ENCODE peak calls at places on chromosome 6, in eight cellular contexts. B is fibroblast of lung, N is Peyer's patch, M is IMR-90, G is breast epithelium, P is neural progenitor cell, T is heart right ventricle, I is hepatocyte. F is an unnamed sample.

GRCh38 chr6:81838724-81839425 is 86.4 kb upstream of the TENT5A start:
- DNase-seq in P (no peak), I (no peak), B (no peak), G (no peak), M (no peak), T (no peak), N (no peak), F (no peak)

GRCh38 chr6:105294129-105294528 is 108.8 kb downstream of the PREP start:
- DNase-seq in M (no peak), G (no peak), I (no peak), B (no peak), P (no peak), T (no peak), N (no peak), F (no peak)

GRCh38 chr6:141415896-141416295 is 716.8 kb upstream of the GJE1 start:
- DNase-seq in I (no peak), B (no peak), P (no peak), T (no peak), N (no peak), G (no peak), M (peak), F (no peak)

GRCh38 chr6:90424580-90424979 is 127.9 kb upstream of the BACH2 start:
- DNase-seq in T (no peak), I (no peak), B (no peak), M (no peak), G (no peak), P (no peak), N (no peak), F (no peak)

GRCh38 chr6:100465701-100466409 is 1.1 kb upstream of the SIM1 start:
- DNase-seq in G (no peak), N (no peak), M (no peak), P (peak), B (no peak), T (no peak), I (no peak), F (no peak)

GRCh38 chr6:116847234-116847633 is 18.4 kb upstream of the GPRC6A start:
- DNase-seq in I (peak), P (no peak), T (no peak), G (no peak), M (peak), B (peak), N (no peak), F (no peak)

GRCh38 chr6:125985967-125986294 is 409 bp upstream of the TRMT11 start:
- DNase-seq in I (no peak), B (no peak), T (no peak), N (no peak), M (no peak), P (no peak), G (no peak), F (no peak)

GRCh38 chr6:1393641-1394283 is 4.4 kb downstream of the FOXF2 start:
- DNase-seq in M (no peak), I (no peak), P (peak), B (no peak), N (no peak), G (no peak), T (no peak), F (no peak)

GRCh38 chr6:52610745-52611355 is 34.0 kb upstream of the TRAM2 start:
- DNase-seq in P (no peak), M (peak), T (no peak), I (peak), N (no peak), G (no peak), B (peak), F (no peak)

GRCh38 chr6:16760536-16761468 is at the start of gene ATXN1:
- DNase-seq in P (peak), N (peak), M (peak), G (peak), B (no peak), I (peak), T (peak), F (peak)

GRCh38 chr6:87558446-87558845 is 31.3 kb downstream of the RARS2 start:
- DNase-seq in G (no peak), I (no peak), P (no peak), M (peak), T (no peak), N (no peak), B (peak), F (no peak)

GRCh38 chr6:126188271-126188909 is 151.5 kb upstream of the CENPW start:
- DNase-seq in I (no peak), M (peak), N (no peak), G (no peak), P (no peak), T (no peak), B (peak), F (no peak)

GRCh38 chr6:109373333-109373732 is 8.9 kb downstream of the CD164 start:
- DNase-seq in P (no peak), G (no peak), B (no peak), N (no peak), M (no peak), T (no peak), I (no peak), F (no peak)

GRCh38 chr6:36715469-36715868 is 17.8 kb downstream of the RAB44 start:
- DNase-seq in I (no peak), B (no peak), G (peak), M (no peak), N (no peak), P (no peak), T (no peak), F (no peak)

GRCh38 chr6:33104893-33105292 is 29.1 kb downstream of the HLA-DPB1 start:
- DNase-seq in G (no peak), T (no peak), M (no peak), N (no peak), B (no peak), I (no peak), P (no peak), F (no peak)

GRCh38 chr6:14417377-14417776 is 299.8 kb downstream of the CD83 start:
- DNase-seq in G (no peak), I (no peak), N (peak), T (no peak), B (no peak), P (no peak), M (no peak), F (no peak)

GRCh38 chr6:119277047-119277446 is 72.5 kb downstream of the MAN1A1 start:
- DNase-seq in N (no peak), T (no peak), M (no peak), B (no peak), P (no peak), I (no peak), G (no peak), F (no peak)

GRCh38 chr6:20827798-20828197 is 293.5 kb downstream of the CDKAL1 start:
- DNase-seq in P (no peak), I (no peak), T (no peak), N (no peak), B (peak), M (peak), G (no peak), F (no peak)

GRCh38 chr6:56540950-56541600 is 101.6 kb downstream of the DST start:
- DNase-seq in G (no peak), M (peak), B (peak), N (no peak), T (no peak), I (peak), P (no peak), F (no peak)

GRCh38 chr6:121951918-121952379 is 447.5 kb upstream of the HSF2 start:
- DNase-seq in P (no peak), N (no peak), B (peak), T (no peak), G (no peak), I (peak), M (peak), F (no peak)

GRCh38 chr6:32149932-32150920 is 1.5 kb downstream of the PRRT1 start:
- DNase-seq in N (no peak), G (no peak), P (peak), M (no peak), I (no peak), T (no peak), B (no peak), F (no peak)

GRCh38 chr6:17200395-17200794 is 80.8 kb upstream of the RBM24 start:
- DNase-seq in N (no peak), G (no peak), T (no peak), M (no peak), I (peak), B (no peak), P (peak), F (no peak)

GRCh38 chr6:106161893-106162292 is 75.8 kb downstream of the PRDM1 start:
- DNase-seq in P (no peak), G (no peak), N (no peak), I (no peak), B (no peak), M (no peak), T (no peak), F (no peak)

GRCh38 chr6:129317931-129318820 is 391.8 kb downstream of the ARHGAP18 start:
- DNase-seq in B (peak), I (no peak), N (no peak), T (no peak), P (peak), M (peak), G (no peak), F (no peak)

GRCh38 chr6:76677017-76677416 is 604.6 kb upstream of the IMPG1 start:
- DNase-seq in B (no peak), G (no peak), I (no peak), T (no peak), N (no peak), M (no peak), P (no peak), F (no peak)

GRCh38 chr6:150734235-150734634 is 131.3 kb upstream of the MTHFD1L start:
- DNase-seq in G (no peak), B (peak), T (no peak), M (no peak), I (no peak), P (no peak), N (no peak), F (no peak)

GRCh38 chr6:82362868-82363267 is 749 bp upstream of the TPBG start:
- DNase-seq in T (peak), G (no peak), N (no peak), P (peak), B (peak), M (peak), I (peak), F (no peak)

GRCh38 chr6:125780540-125781306 is 10.0 kb upstream of the NCOA7 start:
- DNase-seq in I (peak), T (peak), M (peak), N (peak), G (no peak), B (peak), P (peak), F (peak)

GRCh38 chr6:164507197-164507957 is 802.0 kb downstream of the C6orf118 start:
- DNase-seq in I (no peak), T (no peak), B (no peak), G (no peak), N (no peak), M (no peak), P (no peak), F (no peak)

GRCh38 chr6:152351110-152351509 is 286.1 kb downstream of the SYNE1 start:
- DNase-seq in N (no peak), P (no peak), B (no peak), T (peak), I (no peak), G (no peak), M (no peak), F (no peak)

GRCh38 chr6:167826230-167827061 is at the start of gene AFDN:
- DNase-seq in M (peak), N (peak), T (peak), P (peak), B (peak), G (peak), I (peak), F (peak)

GRCh38 chr6:107314644-107315043 is 144.7 kb downstream of the PDSS2 start:
- DNase-seq in G (no peak), T (no peak), P (no peak), M (no peak), N (no peak), B (no peak), I (no peak), F (no peak)

GRCh38 chr6:113102761-113103160 is 754.4 kb upstream of the MARCKS start:
- DNase-seq in P (no peak), M (peak), G (no peak), T (peak), I (no peak), B (peak), N (no peak), F (no peak)

GRCh38 chr6:163187606-163188005 is 226.9 kb upstream of the QKI start:
- DNase-seq in T (no peak), M (no peak), P (no peak), N (no peak), B (no peak), I (no peak), G (no peak), F (no peak)

GRCh38 chr6:37507690-37508421 is 8.2 kb upstream of the CCDC167 start:
- DNase-seq in P (no peak), M (no peak), T (no peak), I (no peak), N (no peak), G (no peak), B (no peak), F (no peak)

GRCh38 chr6:82385102-82385501 is 21.5 kb downstream of the TPBG start:
- DNase-seq in B (no peak), T (no peak), G (no peak), N (no peak), P (peak), M (no peak), I (no peak), F (no peak)

GRCh38 chr6:112086744-112087135 is 542 bp downstream of the TUBE1 start:
- DNase-seq in T (no peak), P (peak), B (peak), N (no peak), I (peak), G (no peak), M (peak), F (no peak)
- TF ChIP-seq CTCF in T (no peak), P (peak), B (peak), N (no peak), I (peak), G (no peak), M (peak), F (peak)

GRCh38 chr6:43113431-43114260 is 37.5 kb downstream of the PTK7 start:
- DNase-seq in T (no peak), N (no peak), I (no peak), B (no peak), M (no peak), G (no peak), P (no peak), F (no peak)
- H3K27ac ChIP-seq in T (no peak), N (no peak), I (peak), B (peak), M (peak), G (peak), P (no peak), F (no peak)

GRCh38 chr6:34671362-34671761 is 25.2 kb downstream of the ILRUN start:
- DNase-seq in I (no peak), T (no peak), M (peak), N (no peak), P (no peak), G (no peak), B (peak), F (no peak)
- TF ChIP-seq CTCF in I (no peak), T (no peak), M (no peak), N (no peak), P (no peak), G (no peak), B (no peak), F (no peak)

DNA sequence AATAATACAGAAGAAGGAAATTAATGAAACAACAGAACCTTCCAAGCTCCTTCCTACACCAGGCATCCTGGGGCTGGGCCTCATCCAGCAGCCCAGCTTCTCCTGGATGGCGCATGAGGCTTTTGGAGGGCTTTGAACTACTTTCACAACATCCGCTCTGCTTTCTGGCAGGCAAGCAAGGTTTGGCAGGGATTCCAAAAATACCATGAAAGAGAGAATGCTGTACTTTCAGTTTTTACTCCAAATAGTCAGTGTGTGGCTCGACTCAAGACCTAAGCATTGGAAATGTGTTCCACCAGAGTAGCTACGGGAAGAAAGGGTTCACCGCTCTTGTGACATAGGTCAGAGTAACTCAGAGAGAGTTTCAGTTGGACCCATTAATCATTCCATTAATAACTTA is 125.4 kb downstream of the OPRM1 start:
- DNase-seq in M (peak), N (no peak), T (no peak), B (peak), G (no peak), P (no peak), I (peak), F (no peak)
- H3K27ac ChIP-seq in M (peak), N (no peak), T (no peak), B (peak), G (peak), P (no peak), I (no peak), F (peak)